ENCODE peak calls at places on chromosome 9, in four cellular contexts. One of them, this sample, is unnamed.

GRCh38 chr9:112789493-112789892 is 38.9 kb downstream of the SNX30 start:
- DNase-seq in H9: no peak
- DNase-seq in H1: no peak
- DNase-seq in neuronal stem cell: no peak
- DNase-seq in this sample: peak

GRCh38 chr9:74824654-74825053 is 63.1 kb downstream of the TRPM6 start:
- DNase-seq in H1: no peak
- DNase-seq in H9: no peak
- DNase-seq in neuronal stem cell: no peak
- DNase-seq in this sample: peak

GRCh38 chr9:112836394-112836793 is 54.3 kb downstream of the SLC46A2 start:
- DNase-seq in H9: no peak
- DNase-seq in neuronal stem cell: no peak
- DNase-seq in H1: no peak
- DNase-seq in this sample: no peak

GRCh38 chr9:102911185-102911584 is 83.9 kb upstream of the CYLC2 start:
- DNase-seq in H1: no peak
- DNase-seq in neuronal stem cell: no peak
- DNase-seq in H9: no peak
- DNase-seq in this sample: no peak

GRCh38 chr9:136416427-136416826 is 6.0 kb downstream of the PMPCA start:
- DNase-seq in neuronal stem cell: no peak
- DNase-seq in H1: no peak
- DNase-seq in H9: no peak
- DNase-seq in this sample: no peak

GRCh38 chr9:69145148-69145547 is 28.9 kb upstream of the TJP2 start:
- DNase-seq in H9: peak
- DNase-seq in H1: peak
- DNase-seq in neuronal stem cell: no peak
- DNase-seq in this sample: no peak

GRCh38 chr9:68949271-68950000 is 64.5 kb downstream of the PRKACG start:
- DNase-seq in H1: no peak
- DNase-seq in neuronal stem cell: no peak
- DNase-seq in H9: no peak
- DNase-seq in this sample: no peak

GRCh38 chr9:134059188-134059641 is 8.6 kb downstream of the BRD3 start:
- DNase-seq in H1: peak
- DNase-seq in neuronal stem cell: no peak
- DNase-seq in H9: peak
- DNase-seq in this sample: no peak

GRCh38 chr9:134933076-134933659 is 15.5 kb upstream of the FCN1 start:
- DNase-seq in H1: no peak
- DNase-seq in neuronal stem cell: no peak
- DNase-seq in H9: no peak
- DNase-seq in this sample: no peak

GRCh38 chr9:14452539-14452938 is 138.6 kb upstream of the NFIB start:
- DNase-seq in H1: no peak
- DNase-seq in H9: no peak
- DNase-seq in neuronal stem cell: no peak
- DNase-seq in this sample: no peak

GRCh38 chr9:70260606-70261005 is 1.8 kb downstream of the SMC5 start:
- DNase-seq in H9: no peak
- DNase-seq in neuronal stem cell: no peak
- DNase-seq in H1: no peak
- DNase-seq in this sample: no peak

GRCh38 chr9:33988219-33988890 is 60.3 kb downstream of the UBAP2 start:
- DNase-seq in H1: no peak
- DNase-seq in H9: no peak
- DNase-seq in neuronal stem cell: no peak
- DNase-seq in this sample: peak

GRCh38 chr9:96603305-96604004 is 16.2 kb downstream of the CDC14B start:
- DNase-seq in H9: no peak
- DNase-seq in neuronal stem cell: no peak
- DNase-seq in H1: no peak
- DNase-seq in this sample: no peak

GRCh38 chr9:33225319-33226152 is 14.4 kb upstream of the SPINK4 start:
- DNase-seq in H9: no peak
- DNase-seq in H1: peak
- DNase-seq in neuronal stem cell: peak
- DNase-seq in this sample: peak

GRCh38 chr9:129404621-129405020 is 216.3 kb downstream of the C9orf50 start:
- DNase-seq in neuronal stem cell: no peak
- DNase-seq in H1: no peak
- DNase-seq in H9: no peak
- DNase-seq in this sample: no peak

GRCh38 chr9:93895535-93895934 is 59.6 kb downstream of the BARX1 start:
- DNase-seq in neuronal stem cell: no peak
- DNase-seq in H9: peak
- DNase-seq in H1: no peak
- DNase-seq in this sample: no peak

GRCh38 chr9:78004478-78005229 is 27.0 kb downstream of the GNAQ start:
- DNase-seq in H9: no peak
- DNase-seq in neuronal stem cell: no peak
- DNase-seq in H1: no peak
- DNase-seq in this sample: no peak

GRCh38 chr9:93952784-93953491 is 2.2 kb downstream of the BARX1 start:
- DNase-seq in H9: peak
- DNase-seq in H1: peak
- DNase-seq in neuronal stem cell: no peak
- DNase-seq in this sample: no peak

GRCh38 chr9:130051855-130052254 is 1.9 kb upstream of the GPR107 start:
- DNase-seq in neuronal stem cell: no peak
- DNase-seq in H1: no peak
- DNase-seq in H9: no peak
- DNase-seq in this sample: peak

GRCh38 chr9:135209136-135209535 is 121.7 kb downstream of the OLFM1 start:
- DNase-seq in H1: no peak
- DNase-seq in neuronal stem cell: no peak
- DNase-seq in H9: no peak
- DNase-seq in this sample: no peak

GRCh38 chr9:136051568-136052432 is 43.3 kb downstream of the NACC2 start:
- DNase-seq in H9: peak
- DNase-seq in neuronal stem cell: peak
- DNase-seq in H1: peak
- DNase-seq in this sample: peak

GRCh38 chr9:93290495-93291434 is 106.8 kb downstream of the WNK2 start:
- DNase-seq in neuronal stem cell: no peak
- DNase-seq in H9: peak
- DNase-seq in H1: peak
- DNase-seq in this sample: no peak

GRCh38 chr9:91033802-91034201 is 232.2 kb downstream of the SYK start:
- DNase-seq in H1: peak
- DNase-seq in neuronal stem cell: no peak
- DNase-seq in H9: peak
- DNase-seq in this sample: peak

GRCh38 chr9:108211576-108211975 is 644.2 kb downstream of the ACTL7B start:
- DNase-seq in H1: no peak
- DNase-seq in neuronal stem cell: no peak
- DNase-seq in H9: no peak
- DNase-seq in this sample: no peak

GRCh38 chr9:69785757-69786156 is 25.9 kb upstream of the PTAR1 start:
- DNase-seq in neuronal stem cell: no peak
- DNase-seq in H9: no peak
- DNase-seq in H1: no peak
- DNase-seq in this sample: peak

GRCh38 chr9:109904666-109905065 is 124.7 kb downstream of the PALM2AKAP2 start:
- DNase-seq in H1: no peak
- DNase-seq in neuronal stem cell: no peak
- DNase-seq in H9: no peak
- DNase-seq in this sample: no peak

GRCh38 chr9:22238809-22239684 is 207.6 kb upstream of the DMRTA1 start:
- DNase-seq in neuronal stem cell: no peak
- DNase-seq in H9: no peak
- DNase-seq in H1: no peak
- DNase-seq in this sample: peak

GRCh38 chr9:123548749-123549545 is 192.9 kb downstream of the CRB2 start:
- DNase-seq in H9: no peak
- DNase-seq in H1: no peak
- DNase-seq in neuronal stem cell: no peak
- DNase-seq in this sample: peak

GRCh38 chr9:123723135-123723875 is 206.6 kb downstream of the DENND1A start:
- DNase-seq in H1: no peak
- DNase-seq in neuronal stem cell: no peak
- DNase-seq in H9: no peak
- DNase-seq in this sample: no peak

GRCh38 chr9:83199240-83199639 is 136.3 kb upstream of the RASEF start:
- DNase-seq in H1: no peak
- DNase-seq in neuronal stem cell: peak
- DNase-seq in H9: peak
- DNase-seq in this sample: peak

GRCh38 chr9:12640021-12640587 is 53.1 kb upstream of the TYRP1 start:
- DNase-seq in neuronal stem cell: peak
- DNase-seq in H1: no peak
- DNase-seq in H9: no peak
- DNase-seq in this sample: peak

GRCh38 chr9:119004618-119004990 is 364.6 kb downstream of the BRINP1 start:
- DNase-seq in H1: no peak
- DNase-seq in neuronal stem cell: no peak
- DNase-seq in H9: no peak
- DNase-seq in this sample: peak

GRCh38 chr9:87725356-87725899 is 491 bp upstream of the CTSL start:
- DNase-seq in neuronal stem cell: no peak
- DNase-seq in H9: peak
- DNase-seq in H1: no peak
- DNase-seq in this sample: no peak
- H2BK12ac ChIP-seq in neuronal stem cell: no peak
- H2BK12ac ChIP-seq in H9: no peak
- H2BK12ac ChIP-seq in H1: peak
- H2BK12ac ChIP-seq in this sample: peak

GRCh38 chr9:124964056-124964455 is 23.2 kb upstream of the GOLGA1 start:
- DNase-seq in neuronal stem cell: no peak
- DNase-seq in H1: no peak
- DNase-seq in H9: no peak
- DNase-seq in this sample: no peak
- H2BK15ac ChIP-seq in neuronal stem cell: no peak
- H2BK15ac ChIP-seq in H1: no peak
- H2BK15ac ChIP-seq in H9: no peak
- H2BK15ac ChIP-seq in this sample: no peak

GRCh38 chr9:122088880-122089567 is 4.1 kb downstream of the TTLL11 start:
- DNase-seq in H9: no peak
- DNase-seq in neuronal stem cell: no peak
- DNase-seq in H1: no peak
- DNase-seq in this sample: no peak

GRCh38 chr9:122087406-122088200 is 5.5 kb downstream of the TTLL11 start:
- DNase-seq in neuronal stem cell: no peak
- DNase-seq in H9: no peak
- DNase-seq in H1: no peak
- DNase-seq in this sample: peak

GRCh38 chr9:122084276-122084675 is 8.8 kb downstream of the TTLL11 start:
- DNase-seq in H1: no peak
- DNase-seq in H9: no peak
- DNase-seq in neuronal stem cell: no peak
- DNase-seq in this sample: no peak

GRCh38 chr9:122085260-122085659 is 7.8 kb downstream of the TTLL11 start:
- DNase-seq in neuronal stem cell: no peak
- DNase-seq in H1: no peak
- DNase-seq in H9: no peak
- DNase-seq in this sample: no peak

DNA sequence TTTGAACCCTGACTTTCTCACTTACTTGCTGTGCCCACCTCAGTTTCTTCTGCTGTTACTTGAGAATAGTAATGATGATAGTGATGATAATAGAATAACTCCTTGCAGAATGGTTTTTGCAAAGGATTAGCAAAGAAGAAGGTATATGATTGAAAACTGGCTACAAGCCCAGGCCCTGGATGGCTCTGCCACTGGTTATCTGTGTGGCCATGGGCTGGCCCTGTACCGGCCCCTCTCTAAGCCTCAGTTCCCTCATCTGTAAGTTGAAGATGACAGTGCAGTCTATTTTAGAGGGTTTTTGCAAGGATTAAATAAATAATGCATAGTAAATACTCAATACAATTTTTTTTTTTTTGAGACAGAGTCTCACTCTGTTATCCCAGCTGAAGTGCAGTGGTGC is 6.2 kb downstream of the TTLL11 start:
- DNase-seq in H1: no peak
- DNase-seq in H9: no peak
- DNase-seq in neuronal stem cell: no peak
- DNase-seq in this sample: no peak
- H2BK12ac ChIP-seq in H1: no peak
- H2BK12ac ChIP-seq in H9: no peak
- H2BK12ac ChIP-seq in neuronal stem cell: no peak
- H2BK12ac ChIP-seq in this sample: no peak

GRCh38 chr9:15936316-15936869 is 383.6 kb downstream of the CCDC171 start:
- DNase-seq in H9: no peak
- DNase-seq in neuronal stem cell: no peak
- DNase-seq in H1: no peak
- DNase-seq in this sample: peak
- H2BK15ac ChIP-seq in H9: no peak
- H2BK15ac ChIP-seq in neuronal stem cell: no peak
- H2BK15ac ChIP-seq in H1: no peak
- H2BK15ac ChIP-seq in this sample: no peak

GRCh38 chr9:89994988-89995613 is 390.3 kb downstream of the GADD45G start:
- DNase-seq in H1: no peak
- DNase-seq in H9: no peak
- DNase-seq in neuronal stem cell: no peak
- DNase-seq in this sample: no peak
- H2BK12ac ChIP-seq in H1: peak
- H2BK12ac ChIP-seq in H9: no peak
- H2BK12ac ChIP-seq in neuronal stem cell: no peak
- H2BK12ac ChIP-seq in this sample: peak

DNA sequence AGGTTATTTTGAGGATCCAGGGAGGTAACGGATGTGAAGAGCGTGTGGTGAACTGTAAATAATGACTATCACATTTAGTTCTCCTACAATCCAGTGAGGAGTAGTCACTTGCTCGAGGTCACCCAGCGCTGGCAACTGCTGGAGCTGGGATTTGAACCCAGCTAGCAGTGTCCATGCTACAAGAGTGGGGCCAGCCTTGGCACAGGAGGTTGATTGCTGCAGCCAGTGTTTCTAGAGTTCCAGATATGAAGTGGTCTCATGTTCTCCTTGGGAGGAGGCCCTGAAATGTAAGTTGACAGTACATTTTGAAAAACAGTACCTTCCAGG is 765 bp downstream of the CCDC107 start:
- DNase-seq in H1: no peak
- DNase-seq in neuronal stem cell: no peak
- DNase-seq in H9: no peak
- DNase-seq in this sample: peak
- H2BK15ac ChIP-seq in H1: no peak
- H2BK15ac ChIP-seq in neuronal stem cell: no peak
- H2BK15ac ChIP-seq in H9: no peak
- H2BK15ac ChIP-seq in this sample: no peak

GRCh38 chr9:85899388-85899787 is 41.6 kb upstream of the NAA35 start:
- DNase-seq in H1: no peak
- DNase-seq in neuronal stem cell: no peak
- DNase-seq in H9: no peak
- DNase-seq in this sample: no peak
- H2BK12ac ChIP-seq in H1: no peak
- H2BK12ac ChIP-seq in neuronal stem cell: no peak
- H2BK12ac ChIP-seq in H9: no peak
- H2BK12ac ChIP-seq in this sample: no peak

This sample was measured in mesenchymal stem cell.